ENCODE peak calls at places on chromosomes 6 and 20, in four cellular contexts. One of them, this sample, is unnamed.
A peak's percentile ranks its signal among the peaks of the same experiment; 100 is the strongest.

GRCh38 chr6:41428995-41429417 is 93.6 kb downstream of the NCR2 start:
- DNase-seq in B cell: no peak
- DNase-seq in natural killer cell: no peak
- DNase-seq in amniotic epithelial cell: peak; percentile 32
- DNase-seq in this sample: peak; percentile 49

GRCh38 chr20:57618766-57619052 is 1.5 kb downstream of the ZBP1 start:
- DNase-seq in B cell: no peak
- DNase-seq in natural killer cell: no peak
- DNase-seq in amniotic epithelial cell: no peak
- DNase-seq in this sample: no peak

GRCh38 chr6:130933712-130934200 is 106.5 kb downstream of the SMLR1 start:
- DNase-seq in B cell: no peak
- DNase-seq in natural killer cell: no peak
- DNase-seq in amniotic epithelial cell: no peak
- DNase-seq in this sample: no peak

GRCh38 chr6:30769088-30769852 is 24.9 kb upstream of the IER3 start:
- DNase-seq in B cell: no peak
- DNase-seq in natural killer cell: peak; percentile 22
- DNase-seq in amniotic epithelial cell: peak; percentile 94
- DNase-seq in this sample: peak; percentile 35

GRCh38 chr6:97923249-97923648 is 640.2 kb upstream of the MMS22L start:
- DNase-seq in B cell: no peak
- DNase-seq in natural killer cell: no peak
- DNase-seq in amniotic epithelial cell: no peak
- DNase-seq in this sample: no peak

GRCh38 chr20:23524146-23524545 is 33.2 kb downstream of the CST8 start:
- DNase-seq in B cell: no peak
- DNase-seq in natural killer cell: no peak
- DNase-seq in amniotic epithelial cell: no peak
- DNase-seq in this sample: no peak

GRCh38 chr20:15889073-15889923 is 684.0 kb downstream of the KIF16B start:
- DNase-seq in B cell: no peak
- DNase-seq in natural killer cell: no peak
- DNase-seq in amniotic epithelial cell: peak; percentile 1
- DNase-seq in this sample: no peak

GRCh38 chr6:146295695-146296094 is 247.9 kb upstream of the RAB32 start:
- DNase-seq in B cell: no peak
- DNase-seq in natural killer cell: no peak
- DNase-seq in amniotic epithelial cell: no peak
- DNase-seq in this sample: no peak

GRCh38 chr6:12286381-12287132 is 3.6 kb upstream of the EDN1 start:
- DNase-seq in B cell: no peak
- DNase-seq in natural killer cell: no peak
- DNase-seq in amniotic epithelial cell: peak; percentile 80
- DNase-seq in this sample: no peak

GRCh38 chr20:1920252-1920651 is 25.0 kb downstream of the SIRPA start:
- DNase-seq in B cell: no peak
- DNase-seq in natural killer cell: no peak
- DNase-seq in amniotic epithelial cell: no peak
- DNase-seq in this sample: no peak

GRCh38 chr6:46042355-46042999 is 26.8 kb upstream of the CLIC5 start:
- DNase-seq in B cell: no peak
- DNase-seq in natural killer cell: no peak
- DNase-seq in amniotic epithelial cell: peak; percentile 65
- DNase-seq in this sample: peak; percentile 33

GRCh38 chr6:154414021-154414813 is 57.6 kb upstream of the IPCEF1 start:
- DNase-seq in B cell: no peak
- DNase-seq in natural killer cell: no peak
- DNase-seq in amniotic epithelial cell: peak; percentile 67
- DNase-seq in this sample: no peak

GRCh38 chr6:155031091-155031490 is 36.0 kb downstream of the TIAM2 start:
- DNase-seq in B cell: no peak
- DNase-seq in natural killer cell: no peak
- DNase-seq in amniotic epithelial cell: no peak
- DNase-seq in this sample: no peak

GRCh38 chr6:7058250-7058923 is 49.4 kb upstream of the RREB1 start:
- DNase-seq in B cell: no peak
- DNase-seq in natural killer cell: no peak
- DNase-seq in amniotic epithelial cell: peak; percentile 98
- DNase-seq in this sample: no peak

GRCh38 chr6:141726158-141726557 is 406.6 kb upstream of the GJE1 start:
- DNase-seq in B cell: no peak
- DNase-seq in natural killer cell: no peak
- DNase-seq in amniotic epithelial cell: no peak
- DNase-seq in this sample: no peak

GRCh38 chr6:44564906-44565524 is 177.5 kb downstream of the CDC5L start:
- DNase-seq in B cell: no peak
- DNase-seq in natural killer cell: no peak
- DNase-seq in amniotic epithelial cell: no peak
- DNase-seq in this sample: no peak

GRCh38 chr20:15220009-15220656 is 882.7 kb upstream of the FLRT3 start:
- DNase-seq in B cell: no peak
- DNase-seq in natural killer cell: no peak
- DNase-seq in amniotic epithelial cell: peak; percentile 2
- DNase-seq in this sample: no peak

GRCh38 chr20:32332614-32333013 is 25.5 kb upstream of the ASXL1 start:
- DNase-seq in B cell: no peak
- DNase-seq in natural killer cell: no peak
- DNase-seq in amniotic epithelial cell: peak; percentile 43
- DNase-seq in this sample: no peak

GRCh38 chr6:116370328-116370716 is 425 bp upstream of the DSE start:
- DNase-seq in B cell: no peak
- DNase-seq in natural killer cell: no peak
- DNase-seq in amniotic epithelial cell: no peak
- DNase-seq in this sample: no peak

GRCh38 chr6:167565884-167566491 is 241.1 kb downstream of the TTLL2 start:
- DNase-seq in B cell: no peak
- DNase-seq in natural killer cell: no peak
- DNase-seq in amniotic epithelial cell: no peak
- DNase-seq in this sample: no peak

GRCh38 chr6:167589615-167589940 is 237.1 kb upstream of the AFDN start:
- DNase-seq in B cell: no peak
- DNase-seq in natural killer cell: no peak
- DNase-seq in amniotic epithelial cell: no peak
- DNase-seq in this sample: no peak

GRCh38 chr20:35615667-35616464 is at the start of gene SPAG4:
- DNase-seq in B cell: peak; percentile 79
- DNase-seq in natural killer cell: peak; percentile 99
- DNase-seq in amniotic epithelial cell: peak; percentile 55
- DNase-seq in this sample: peak; percentile 99

GRCh38 chr6:132298344-132298949 is 102.8 kb downstream of the MOXD1 start:
- DNase-seq in B cell: peak; percentile 69
- DNase-seq in natural killer cell: no peak
- DNase-seq in amniotic epithelial cell: peak; percentile 54
- DNase-seq in this sample: peak; percentile 17

GRCh38 chr20:32509639-32510066 is 75.5 kb downstream of the NOL4L start:
- DNase-seq in B cell: peak; percentile 66
- DNase-seq in natural killer cell: peak; percentile 37
- DNase-seq in amniotic epithelial cell: peak; percentile 64
- DNase-seq in this sample: no peak

GRCh38 chr20:7775072-7775471 is 165.2 kb downstream of the HAO1 start:
- DNase-seq in B cell: no peak
- DNase-seq in natural killer cell: no peak
- DNase-seq in amniotic epithelial cell: no peak
- DNase-seq in this sample: no peak

GRCh38 chr6:7727951-7728854 is 2.3 kb downstream of the BMP6 start:
- DNase-seq in B cell: no peak
- DNase-seq in natural killer cell: no peak
- DNase-seq in amniotic epithelial cell: no peak
- DNase-seq in this sample: peak; percentile 41

GRCh38 chr6:164379786-164380185 is 929.6 kb downstream of the C6orf118 start:
- DNase-seq in B cell: no peak
- DNase-seq in natural killer cell: no peak
- DNase-seq in amniotic epithelial cell: no peak
- DNase-seq in this sample: no peak

GRCh38 chr6:8085053-8085511 is 17.3 kb downstream of the EEF1E1 start:
- DNase-seq in B cell: no peak
- DNase-seq in natural killer cell: no peak
- DNase-seq in amniotic epithelial cell: peak; percentile 93
- DNase-seq in this sample: no peak

GRCh38 chr6:143193571-143194094 is 132.9 kb downstream of the AIG1 start:
- DNase-seq in B cell: no peak
- DNase-seq in natural killer cell: no peak
- DNase-seq in amniotic epithelial cell: peak; percentile 5
- DNase-seq in this sample: no peak

GRCh38 chr20:7503501-7503900 is 436.8 kb downstream of the HAO1 start:
- DNase-seq in B cell: no peak
- DNase-seq in natural killer cell: no peak
- DNase-seq in amniotic epithelial cell: no peak
- DNase-seq in this sample: no peak

GRCh38 chr6:11212625-11213024 is 19.8 kb downstream of the NEDD9 start:
- DNase-seq in B cell: no peak
- DNase-seq in natural killer cell: no peak
- DNase-seq in amniotic epithelial cell: peak; percentile 94
- DNase-seq in this sample: no peak

GRCh38 chr6:158625881-158626305 is 18.6 kb downstream of the DYNLT1 start:
- DNase-seq in B cell: no peak
- DNase-seq in natural killer cell: no peak
- DNase-seq in amniotic epithelial cell: no peak
- DNase-seq in this sample: peak; percentile 15

GRCh38 chr6:124002377-124003081 is 198.9 kb downstream of the NKAIN2 start:
- DNase-seq in B cell: no peak
- DNase-seq in natural killer cell: no peak
- DNase-seq in amniotic epithelial cell: peak; percentile 62
- DNase-seq in this sample: no peak

GRCh38 chr6:121549741-121550140 is 114.3 kb downstream of the GJA1 start:
- DNase-seq in B cell: no peak
- DNase-seq in natural killer cell: no peak
- DNase-seq in amniotic epithelial cell: peak; percentile 90
- DNase-seq in this sample: no peak

GRCh38 chr6:99810942-99811633 is 182.9 kb downstream of the MCHR2 start:
- DNase-seq in B cell: no peak
- DNase-seq in natural killer cell: no peak
- DNase-seq in amniotic epithelial cell: no peak
- DNase-seq in this sample: no peak

GRCh38 chr6:15996030-15996429 is 132.9 kb upstream of the MYLIP start:
- DNase-seq in B cell: no peak
- DNase-seq in natural killer cell: no peak
- DNase-seq in amniotic epithelial cell: peak; percentile 2
- DNase-seq in this sample: no peak

GRCh38 chr6:113971786-113972185 is 838 bp upstream of the HDAC2 start:
- DNase-seq in B cell: no peak
- DNase-seq in natural killer cell: no peak
- DNase-seq in amniotic epithelial cell: no peak
- DNase-seq in this sample: no peak